ENCODE peak calls at places on chromosomes 13 and 19, in nine cellular contexts. B is activated T-helper 1 cell treated with Interleukin-2 at 50 U/mL for 16 hours; K is stimulated activated CD4-positive, alpha-beta T cell treated with anti-CD3 and anti-CD28 coated beads, Interleukin-15, amount 100 ng/mL, for 48 hours; C is Karpas-422; J is stimulated activated CD8-positive, alpha-beta memory T cell treated with anti-CD3 and anti-CD28 coated beads, Interleukin-15, amount 100 ng/mL, for 24 hours; L is heart right ventricle; V is cardiac fibroblast; W is mucosa of gallbladder; Z is NCI-H748 treated with DMSO at 0.1 percent for 48 hours. T is an unnamed sample.

GRCh38 chr19:46515879-46516350 is 20.2 kb upstream of the PNMA8B start:
- DNase-seq in B (no peak), K (no peak), C (peak; percentile 79), J (no peak), L (no peak), V (peak; percentile 61), W (no peak), Z (peak; percentile 23), T (no peak)

GRCh38 chr13:86426437-86426836 is 627.2 kb upstream of the SLITRK6 start:
- DNase-seq in B (no peak), K (no peak), C (no peak), J (no peak), L (no peak), V (no peak), W (no peak), Z (no peak), T (no peak)

GRCh38 chr13:92549275-92549674 is 677.3 kb upstream of the GPC6 start:
- DNase-seq in B (no peak), K (no peak), C (no peak), J (no peak), L (no peak), V (no peak), W (no peak), Z (no peak), T (no peak)

GRCh38 chr13:43021926-43022670 is 1.3 kb upstream of the DNAJC15 start:
- DNase-seq in B (no peak), K (no peak), C (no peak), J (no peak), L (no peak), V (no peak), W (no peak), Z (no peak), T (no peak)

GRCh38 chr19:33477781-33478180 is 43.8 kb downstream of the PEPD start:
- DNase-seq in B (no peak), K (no peak), C (no peak), J (no peak), L (no peak), V (peak; percentile 7), W (no peak), Z (no peak), T (no peak)

GRCh38 chr19:14375055-14375581 is 6.1 kb upstream of the ADGRE5 start:
- DNase-seq in B (peak; percentile 62), K (no peak), C (peak; percentile 63), J (no peak), L (peak; percentile 52), V (no peak), W (peak; percentile 61), Z (no peak), T (no peak)

GRCh38 chr13:34993470-34993869 is 51.4 kb downstream of the NBEA start:
- DNase-seq in B (no peak), K (no peak), C (no peak), J (no peak), L (no peak), V (peak; percentile 1), W (no peak), Z (no peak), T (no peak)

GRCh38 chr13:41842029-41842428 is 118.9 kb downstream of the VWA8 start:
- DNase-seq in B (no peak), K (no peak), C (no peak), J (no peak), L (no peak), V (peak; percentile 43), W (no peak), Z (no peak), T (no peak)

GRCh38 chr13:27151798-27152599 is 19.6 kb downstream of the USP12 start:
- DNase-seq in B (no peak), K (no peak), C (peak; percentile 56), J (no peak), L (no peak), V (no peak), W (no peak), Z (no peak), T (no peak)

GRCh38 chr13:107351305-107351704 is 783.4 kb upstream of the ARGLU1 start:
- DNase-seq in B (no peak), K (no peak), C (no peak), J (no peak), L (no peak), V (no peak), W (peak; percentile 24), Z (no peak), T (no peak)

GRCh38 chr19:38015771-38016170 is 108.8 kb downstream of the SIPA1L3 start:
- DNase-seq in B (no peak), K (no peak), C (no peak), J (no peak), L (no peak), V (no peak), W (no peak), Z (no peak), T (no peak)

GRCh38 chr13:85223883-85224656 is 575.1 kb downstream of the SLITRK6 start:
- DNase-seq in B (no peak), K (no peak), C (no peak), J (no peak), L (no peak), V (no peak), W (no peak), Z (no peak), T (no peak)

GRCh38 chr13:20808874-20809273 is 35.1 kb upstream of the EEF1AKMT1 start:
- DNase-seq in B (no peak), K (no peak), C (no peak), J (no peak), L (no peak), V (no peak), W (no peak), Z (no peak), T (no peak)

GRCh38 chr13:23921451-23921888 is 24.2 kb upstream of the C1QTNF9B start:
- DNase-seq in B (no peak), K (no peak), C (peak; percentile 69), J (no peak), L (peak; percentile 17), V (peak; percentile 78), W (no peak), Z (peak; percentile 92), T (no peak)

GRCh38 chr13:63942372-63942771 is 2526.7 kb upstream of the PCDH20 start:
- DNase-seq in B (no peak), K (no peak), C (no peak), J (no peak), L (no peak), V (peak; percentile 36), W (no peak), Z (no peak), T (no peak)

GRCh38 chr19:42389899-42390298 is at the start of gene CNFN:
- DNase-seq in B (no peak), K (no peak), C (no peak), J (no peak), L (no peak), V (no peak), W (no peak), Z (no peak), T (no peak)

GRCh38 chr13:76225815-76226489 is 589.8 kb downstream of the LMO7 start:
- DNase-seq in B (no peak), K (no peak), C (no peak), J (no peak), L (peak; percentile 69), V (peak; percentile 65), W (peak; percentile 22), Z (no peak), T (no peak)

GRCh38 chr13:112931028-112931934 is 37.7 kb upstream of the MCF2L start:
- DNase-seq in B (no peak), K (no peak), C (peak; percentile 49), J (no peak), L (no peak), V (peak; percentile 80), W (peak; percentile 78), Z (peak; percentile 87), T (no peak)

GRCh38 chr13:51269039-51269438 is 46.8 kb downstream of the FAM124A start:
- DNase-seq in B (no peak), K (no peak), C (no peak), J (no peak), L (no peak), V (peak; percentile 68), W (no peak), Z (no peak), T (no peak)

GRCh38 chr13:74070065-74070464 is 64.1 kb downstream of the KLF12 start:
- DNase-seq in B (peak; percentile 1), K (no peak), C (no peak), J (no peak), L (no peak), V (no peak), W (no peak), Z (no peak), T (no peak)

GRCh38 chr13:78787189-78787588 is 128.2 kb upstream of the OBI1 start:
- DNase-seq in B (no peak), K (no peak), C (no peak), J (no peak), L (no peak), V (no peak), W (no peak), Z (peak; percentile 50), T (no peak)

GRCh38 chr19:45947926-45948325 is 25.7 kb downstream of the NOVA2 start:
- DNase-seq in B (no peak), K (no peak), C (no peak), J (no peak), L (no peak), V (peak; percentile 49), W (no peak), Z (no peak), T (no peak)

GRCh38 chr13:42720858-42721219 is 60.5 kb upstream of the FAM216B start:
- DNase-seq in B (no peak), K (no peak), C (no peak), J (no peak), L (no peak), V (no peak), W (no peak), Z (no peak), T (no peak)

GRCh38 chr13:106187501-106187900 is 348.0 kb downstream of the EFNB2 start:
- DNase-seq in B (no peak), K (no peak), C (no peak), J (no peak), L (no peak), V (peak; percentile 67), W (no peak), Z (no peak), T (no peak)

GRCh38 chr19:1295169-1296012 is 9.7 kb downstream of the EFNA2 start:
- DNase-seq in B (peak; percentile 26), K (peak; percentile 45), C (peak; percentile 65), J (no peak), L (no peak), V (no peak), W (no peak), Z (no peak), T (no peak)

GRCh38 chr13:107770541-107770940 is 444.8 kb downstream of the LIG4 start:
- DNase-seq in B (no peak), K (no peak), C (no peak), J (no peak), L (no peak), V (no peak), W (no peak), Z (no peak), T (no peak)

GRCh38 chr19:33868821-33869412 is 72.2 kb downstream of the KCTD15 start:
- DNase-seq in B (no peak), K (no peak), C (no peak), J (no peak), L (peak; percentile 41), V (peak; percentile 13), W (peak; percentile 21), Z (no peak), T (no peak)

GRCh38 chr19:44548736-44549135 is 19.3 kb upstream of the CEACAM20 start:
- DNase-seq in B (no peak), K (no peak), C (no peak), J (no peak), L (no peak), V (peak; percentile 91), W (no peak), Z (no peak), T (no peak)

GRCh38 chr19:50720921-50721291 is 1.3 kb upstream of the SHANK1 start:
- DNase-seq in B (no peak), K (no peak), C (peak; percentile 60), J (no peak), L (no peak), V (peak; percentile 42), W (no peak), Z (no peak), T (no peak)

GRCh38 chr13:79560954-79561353 is 80.0 kb downstream of the NDFIP2 start:
- DNase-seq in B (no peak), K (no peak), C (no peak), J (no peak), L (no peak), V (no peak), W (no peak), Z (no peak), T (no peak)